ENCODE peak calls at places on chromosome 20, in four cellular contexts. One of them, this sample, is unnamed.

GRCh38 chr20:22430154-22430745 is 154.1 kb downstream of the FOXA2 start:
- DNase-seq in H9: peak; percentile 88
- DNase-seq in mesendoderm: peak; percentile 70
- DNase-seq in H1: peak; percentile 60
- DNase-seq in this sample: no peak

GRCh38 chr20:58721951-58722371 is 29.4 kb downstream of the NPEPL1 start:
- DNase-seq in H9: peak; percentile 19
- DNase-seq in mesendoderm: no peak
- DNase-seq in H1: no peak
- DNase-seq in this sample: no peak

GRCh38 chr20:15378151-15378550 is 1040.7 kb upstream of the FLRT3 start:
- DNase-seq in H9: no peak
- DNase-seq in mesendoderm: peak; percentile 42
- DNase-seq in H1: no peak
- DNase-seq in this sample: no peak

GRCh38 chr20:1405801-1406200 is 12.9 kb upstream of the FKBP1A start:
- DNase-seq in H9: no peak
- DNase-seq in mesendoderm: no peak
- DNase-seq in H1: no peak
- DNase-seq in this sample: no peak

GRCh38 chr20:39116020-39116419 is 153.9 kb downstream of the DHX35 start:
- DNase-seq in H9: no peak
- DNase-seq in mesendoderm: no peak
- DNase-seq in H1: no peak
- DNase-seq in this sample: no peak

GRCh38 chr20:14657231-14657630 is 319.8 kb upstream of the FLRT3 start:
- DNase-seq in H9: no peak
- DNase-seq in mesendoderm: no peak
- DNase-seq in H1: no peak
- DNase-seq in this sample: no peak

GRCh38 chr20:10508468-10509251 is 73.6 kb downstream of the SLX4IP start:
- DNase-seq in H9: no peak
- DNase-seq in mesendoderm: peak; percentile 71
- DNase-seq in H1: no peak
- DNase-seq in this sample: no peak

GRCh38 chr20:5024982-5025381 is 23.7 kb upstream of the SLC23A2 start:
- DNase-seq in H9: no peak
- DNase-seq in mesendoderm: no peak
- DNase-seq in H1: no peak
- DNase-seq in this sample: no peak

GRCh38 chr20:22402990-22403859 is 181.1 kb downstream of the FOXA2 start:
- DNase-seq in H9: no peak
- DNase-seq in mesendoderm: peak; percentile 43
- DNase-seq in H1: no peak
- DNase-seq in this sample: no peak

GRCh38 chr20:47231382-47232042 is 125.0 kb downstream of the ZMYND8 start:
- DNase-seq in H9: no peak
- DNase-seq in mesendoderm: no peak
- DNase-seq in H1: no peak
- DNase-seq in this sample: no peak

GRCh38 chr20:991850-992249 is 10.3 kb downstream of the RSPO4 start:
- DNase-seq in H9: peak; percentile 42
- DNase-seq in mesendoderm: peak; percentile 44
- DNase-seq in H1: no peak
- DNase-seq in this sample: no peak

GRCh38 chr20:10540636-10541493 is 105.8 kb downstream of the SLX4IP start:
- DNase-seq in H9: no peak
- DNase-seq in mesendoderm: peak; percentile 46
- DNase-seq in H1: no peak
- DNase-seq in this sample: peak; percentile 28

GRCh38 chr20:38296433-38296832 is 7.5 kb upstream of the BPI start:
- DNase-seq in H9: no peak
- DNase-seq in mesendoderm: no peak
- DNase-seq in H1: no peak
- DNase-seq in this sample: no peak

GRCh38 chr20:19737025-19737424 is 21.0 kb upstream of the RIN2 start:
- DNase-seq in H9: no peak
- DNase-seq in mesendoderm: no peak
- DNase-seq in H1: no peak
- DNase-seq in this sample: peak; percentile 28

GRCh38 chr20:40844285-40844684 is 155.2 kb upstream of the MAFB start:
- DNase-seq in H9: no peak
- DNase-seq in mesendoderm: no peak
- DNase-seq in H1: no peak
- DNase-seq in this sample: no peak

GRCh38 chr20:6838181-6838826 is 70.8 kb downstream of the BMP2 start:
- DNase-seq in H9: no peak
- DNase-seq in mesendoderm: no peak
- DNase-seq in H1: no peak
- DNase-seq in this sample: no peak

GRCh38 chr20:58579819-58580492 is 64.8 kb upstream of the APCDD1L start:
- DNase-seq in H9: no peak
- DNase-seq in mesendoderm: no peak
- DNase-seq in H1: no peak
- DNase-seq in this sample: no peak

GRCh38 chr20:2421247-2421646 is 40.5 kb downstream of the TGM6 start:
- DNase-seq in H9: no peak
- DNase-seq in mesendoderm: no peak
- DNase-seq in H1: no peak
- DNase-seq in this sample: no peak

GRCh38 chr20:5729348-5729747 is 20.9 kb upstream of the SHLD1 start:
- DNase-seq in H9: no peak
- DNase-seq in mesendoderm: no peak
- DNase-seq in H1: no peak
- DNase-seq in this sample: no peak

GRCh38 chr20:59515013-59515905 is 89.1 kb upstream of the PHACTR3 start:
- DNase-seq in H9: peak; percentile 87
- DNase-seq in mesendoderm: peak; percentile 86
- DNase-seq in H1: peak; percentile 95
- DNase-seq in this sample: peak; percentile 70

GRCh38 chr20:39216195-39216594 is 254.1 kb downstream of the DHX35 start:
- DNase-seq in H9: no peak
- DNase-seq in mesendoderm: no peak
- DNase-seq in H1: no peak
- DNase-seq in this sample: no peak

GRCh38 chr20:37880726-37881591 is 22.0 kb upstream of the VSTM2L start:
- DNase-seq in H9: no peak
- DNase-seq in mesendoderm: peak; percentile 71
- DNase-seq in H1: no peak
- DNase-seq in this sample: peak; percentile 33

GRCh38 chr20:58485326-58485725 is 29.9 kb downstream of the APCDD1L start:
- DNase-seq in H9: no peak
- DNase-seq in mesendoderm: no peak
- DNase-seq in H1: no peak
- DNase-seq in this sample: no peak

GRCh38 chr20:61263938-61264337 is 11.9 kb downstream of the CDH4 start:
- DNase-seq in H9: no peak
- DNase-seq in mesendoderm: no peak
- DNase-seq in H1: no peak
- DNase-seq in this sample: no peak

DNA sequence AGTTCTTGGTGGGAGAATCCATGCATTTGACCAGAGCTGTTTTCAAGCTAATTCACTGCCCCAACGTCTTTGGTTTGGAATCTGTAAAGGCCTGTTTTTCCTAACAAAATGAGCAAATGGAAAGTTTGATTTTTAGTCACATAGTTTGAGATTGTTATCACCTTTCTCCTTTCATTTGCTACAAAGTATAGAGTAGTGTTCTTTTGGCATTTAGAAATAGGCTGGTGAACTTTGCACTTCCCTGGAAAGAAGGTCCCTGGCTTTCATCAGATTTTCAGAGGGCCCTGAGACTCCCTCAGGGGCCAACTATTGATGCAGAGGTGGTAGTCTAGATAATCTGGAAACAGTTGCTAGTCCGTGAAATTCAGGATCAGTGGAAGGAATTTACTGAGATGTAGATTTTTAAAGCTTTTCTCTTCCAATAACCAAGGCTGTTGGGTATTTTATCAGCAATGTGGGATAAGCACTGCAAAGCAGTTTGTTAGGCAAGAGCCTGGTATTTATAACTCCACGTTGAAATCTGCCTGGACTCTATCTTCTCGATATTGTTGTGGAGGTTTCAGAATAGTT is 1.7 kb downstream of the ARFGEF2 start:
- DNase-seq in H9: no peak
- DNase-seq in mesendoderm: no peak
- DNase-seq in H1: no peak
- DNase-seq in this sample: peak; percentile 57
- H3K23ac ChIP-seq in H9: no peak overlapping the region
- H3K23ac ChIP-seq in mesendoderm: no peak overlapping the region
- H3K23ac ChIP-seq in H1: no peak overlapping the region
- H3K23ac ChIP-seq in this sample: no peak overlapping the region

GRCh38 chr20:57103146-57103800 is 163.2 kb downstream of the BMP7 start:
- DNase-seq in H9: no peak
- DNase-seq in mesendoderm: no peak
- DNase-seq in H1: no peak
- DNase-seq in this sample: no peak
- H3K23ac ChIP-seq in H9: no peak overlapping the region
- H3K23ac ChIP-seq in mesendoderm: no peak overlapping the region
- H3K23ac ChIP-seq in H1: no peak overlapping the region
- H3K23ac ChIP-seq in this sample: no peak overlapping the region

DNA sequence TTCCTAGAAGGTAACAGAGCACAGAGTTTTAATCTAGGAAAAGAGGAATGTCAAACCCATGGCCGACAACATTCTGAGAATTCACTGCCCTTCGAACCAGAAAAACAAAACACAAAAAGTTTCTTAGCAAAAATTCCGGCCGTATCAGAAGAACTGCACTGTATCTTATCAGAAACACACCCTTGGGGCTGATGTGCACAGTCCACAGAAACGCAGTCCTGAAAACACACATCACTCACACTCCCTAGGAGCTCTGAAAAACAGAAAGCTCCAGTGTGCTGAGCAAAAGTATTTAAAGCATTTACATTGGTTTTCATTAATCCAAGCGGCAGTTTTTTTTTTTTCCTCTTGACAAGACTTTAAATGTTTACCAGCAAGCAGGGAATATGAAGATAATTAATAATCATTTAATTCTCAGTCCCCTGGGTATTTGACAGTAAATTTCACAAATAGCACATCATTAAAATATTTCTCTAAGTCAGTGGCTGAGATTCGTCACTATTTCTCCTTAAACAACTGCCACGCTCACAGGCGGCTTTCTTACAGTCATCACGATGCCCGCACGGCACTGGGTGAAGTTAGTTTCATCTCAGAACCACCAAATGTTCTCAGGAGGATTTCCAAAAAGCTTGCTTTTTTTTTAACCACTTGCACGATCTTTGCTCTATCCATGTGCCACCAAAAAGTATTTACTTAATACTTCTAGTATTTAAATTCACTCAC is 13.3 kb downstream of the NFATC2 start:
- DNase-seq in H9: no peak
- DNase-seq in mesendoderm: no peak
- DNase-seq in H1: no peak
- DNase-seq in this sample: peak; percentile 87
- H3K23ac ChIP-seq in H9: no peak overlapping the region
- H3K23ac ChIP-seq in mesendoderm: no peak overlapping the region
- H3K23ac ChIP-seq in H1: no peak overlapping the region
- H3K23ac ChIP-seq in this sample: no peak overlapping the region

GRCh38 chr20:63218701-63219446 is 2.9 kb upstream of the YTHDF1 start:
- DNase-seq in H9: no peak
- DNase-seq in mesendoderm: no peak
- DNase-seq in H1: no peak
- DNase-seq in this sample: no peak
- H3K23ac ChIP-seq in H9: no peak overlapping the region
- H3K23ac ChIP-seq in mesendoderm: no peak overlapping the region
- H3K23ac ChIP-seq in H1: no peak overlapping the region
- H3K23ac ChIP-seq in this sample: no peak overlapping the region

GRCh38 chr20:34037121-34037520 is 43.4 kb downstream of the RALY start:
- DNase-seq in H9: no peak
- DNase-seq in mesendoderm: peak; percentile 48
- DNase-seq in H1: no peak
- DNase-seq in this sample: no peak
- H3K23ac ChIP-seq in H9: no peak overlapping the region
- H3K23ac ChIP-seq in mesendoderm: no peak overlapping the region
- H3K23ac ChIP-seq in H1: no peak overlapping the region
- H3K23ac ChIP-seq in this sample: no peak overlapping the region

GRCh38 chr20:33019465-33020277 is 11.8 kb upstream of the BPIFB6 start:
- DNase-seq in H9: no peak
- DNase-seq in mesendoderm: no peak
- DNase-seq in H1: no peak
- DNase-seq in this sample: no peak
- H3K23ac ChIP-seq in H9: no peak overlapping the region
- H3K23ac ChIP-seq in mesendoderm: no peak overlapping the region
- H3K23ac ChIP-seq in H1: no peak overlapping the region
- H3K23ac ChIP-seq in this sample: no peak overlapping the region

GRCh38 chr20:3818155-3819151 is 1.9 kb upstream of the AP5S1 start:
- DNase-seq in H9: peak; percentile 87
- DNase-seq in mesendoderm: peak; percentile 91
- DNase-seq in H1: peak; percentile 75
- DNase-seq in this sample: peak; percentile 73
- H3K23ac ChIP-seq in H9: no peak overlapping the region
- H3K23ac ChIP-seq in mesendoderm: peak overlapping the region; percentile 35
- H3K23ac ChIP-seq in H1: no peak overlapping the region
- H3K23ac ChIP-seq in this sample: no peak overlapping the region

DNA sequence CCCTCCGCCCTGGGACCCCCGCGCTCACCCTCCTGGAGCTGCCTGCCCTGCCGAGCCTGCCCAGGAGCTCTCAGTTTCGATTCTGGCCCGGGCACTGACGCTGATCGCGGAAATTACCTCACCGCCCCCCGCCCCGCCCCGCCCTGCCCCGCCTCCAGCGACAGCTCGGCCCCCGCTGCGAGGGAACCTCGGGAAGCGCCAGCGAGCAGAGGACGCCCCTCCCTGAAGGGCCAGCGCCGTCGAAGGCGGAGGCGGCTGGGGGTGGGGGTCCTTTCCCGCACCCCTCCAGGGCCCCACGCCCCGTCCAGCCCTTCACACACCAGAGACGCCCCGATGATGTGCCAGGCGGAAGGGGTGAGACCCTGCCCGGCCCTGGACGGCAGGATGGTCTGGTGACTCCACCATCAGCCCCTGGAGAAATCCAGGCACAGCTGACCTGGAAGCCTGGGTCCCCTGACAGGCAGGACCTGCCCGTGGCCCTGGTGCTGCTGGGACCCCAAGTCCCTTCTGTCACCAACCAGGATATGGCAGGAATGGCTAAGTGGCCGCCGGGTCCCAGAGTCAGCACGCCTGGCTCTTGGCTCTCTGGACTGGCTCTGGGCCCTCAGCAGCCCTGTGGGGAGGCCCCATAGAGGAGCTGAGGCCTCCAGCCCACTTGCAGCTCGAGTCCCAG is at the start of gene HELZ2:
- DNase-seq in H9: peak; percentile 80
- DNase-seq in mesendoderm: peak; percentile 67
- DNase-seq in H1: peak; percentile 78
- DNase-seq in this sample: peak; percentile 32
- H3K23ac ChIP-seq in H9: no peak within 1 kb of the TSS
- H3K23ac ChIP-seq in mesendoderm: no peak within 1 kb of the TSS
- H3K23ac ChIP-seq in H1: no peak within 1 kb of the TSS
- H3K23ac ChIP-seq in this sample: no peak within 1 kb of the TSS

GRCh38 chr20:36682311-36682710 is 36.3 kb upstream of the SLA2 start:
- DNase-seq in H9: no peak
- DNase-seq in mesendoderm: no peak
- DNase-seq in H1: no peak
- DNase-seq in this sample: no peak

GRCh38 chr20:36676701-36677421 is 30.9 kb upstream of the SLA2 start:
- DNase-seq in H9: peak; percentile 98
- DNase-seq in mesendoderm: peak; percentile 98
- DNase-seq in H1: peak; percentile 89
- DNase-seq in this sample: peak; percentile 54

GRCh38 chr20:36672991-36673390 is 27.0 kb upstream of the SLA2 start:
- DNase-seq in H9: no peak
- DNase-seq in mesendoderm: no peak
- DNase-seq in H1: no peak
- DNase-seq in this sample: no peak

GRCh38 chr20:36677422-36677771 is 31.4 kb upstream of the SLA2 start:
- DNase-seq in H9: no peak
- DNase-seq in mesendoderm: no peak
- DNase-seq in H1: no peak
- DNase-seq in this sample: no peak
- H3K23ac ChIP-seq in H9: no peak overlapping the region
- H3K23ac ChIP-seq in mesendoderm: no peak overlapping the region
- H3K23ac ChIP-seq in H1: no peak overlapping the region
- H3K23ac ChIP-seq in this sample: no peak overlapping the region

This sample was measured in trophoblast cell.